ENCODE peak calls at places on chromosomes 13 and 19, in eight cellular contexts. N, L, R, F, T, W, U and X are unnamed samples.

GRCh38 chr13:34671136-34671535 is 270.9 kb upstream of the NBEA start:
- DNase-seq in U (no peak), N (peak), L (no peak), T (no peak), R (no peak), W (no peak), F (no peak), X (no peak)

GRCh38 chr13:63501702-63502101 is 2086.1 kb upstream of the PCDH20 start:
- DNase-seq in U (no peak), F (no peak), R (peak), W (no peak), N (peak), T (no peak), L (no peak), X (no peak)

GRCh38 chr13:39484506-39485313 is 118.3 kb downstream of the LHFPL6 start:
- DNase-seq in U (no peak), T (no peak), N (peak), R (peak), W (no peak), F (no peak), L (no peak), X (no peak)

GRCh38 chr13:79485014-79485441 is 4.1 kb downstream of the NDFIP2 start:
- DNase-seq in W (no peak), R (peak), L (no peak), T (peak), F (no peak), U (no peak), N (peak), X (peak)

GRCh38 chr13:69566104-69566716 is 541.4 kb upstream of the ATXN8OS start:
- DNase-seq in U (no peak), N (no peak), L (no peak), T (no peak), R (no peak), W (no peak), F (no peak), X (no peak)

GRCh38 chr19:13214036-13214730 is 64.0 kb downstream of the IER2 start:
- DNase-seq in N (no peak), U (no peak), W (no peak), F (no peak), L (no peak), R (no peak), T (no peak), X (no peak)

GRCh38 chr13:79742923-79743322 is 262.0 kb downstream of the NDFIP2 start:
- DNase-seq in W (no peak), F (no peak), R (no peak), U (no peak), L (no peak), N (no peak), T (no peak), X (no peak)

GRCh38 chr19:51552996-51553725 is 17.9 kb upstream of the ZNF175 start:
- DNase-seq in R (peak), W (peak), N (peak), L (peak), U (no peak), F (peak), T (peak), X (peak)

GRCh38 chr19:42282036-42282762 is 13.1 kb downstream of the CIC start:
- DNase-seq in N (no peak), U (no peak), T (no peak), L (no peak), R (peak), F (no peak), W (no peak), X (no peak)

GRCh38 chr19:18763674-18764590 is 27.2 kb downstream of the COMP start:
- DNase-seq in F (no peak), U (no peak), L (peak), N (peak), T (peak), R (no peak), W (no peak), X (peak)

GRCh38 chr13:113585828-113586355 is 1.3 kb downstream of the TFDP1 start:
- DNase-seq in F (no peak), W (peak), L (peak), T (no peak), R (peak), U (no peak), N (no peak), X (no peak)

GRCh38 chr13:94765814-94766213 is 53.5 kb upstream of the SOX21 start:
- DNase-seq in U (no peak), W (no peak), F (no peak), R (no peak), T (no peak), N (no peak), L (no peak), X (no peak)

GRCh38 chr13:57673197-57673596 is 41.7 kb downstream of the PCDH17 start:
- DNase-seq in N (no peak), W (no peak), L (no peak), R (no peak), F (no peak), U (no peak), T (no peak), X (no peak)

GRCh38 chr19:3821857-3822364 is 35.7 kb upstream of the MATK start:
- DNase-seq in R (peak), T (no peak), L (peak), U (no peak), W (peak), F (peak), N (peak), X (peak)

GRCh38 chr19:33436360-33437345 is 63.1 kb downstream of the CEBPG start:
- DNase-seq in R (no peak), U (no peak), F (no peak), W (peak), N (no peak), T (no peak), L (no peak), X (no peak)

GRCh38 chr13:33494596-33495214 is 209.2 kb upstream of the STARD13 start:
- DNase-seq in U (no peak), N (peak), T (peak), F (no peak), L (no peak), R (peak), W (no peak), X (peak)

GRCh38 chr13:45773944-45774343 is 71.8 kb downstream of the CBY2 start:
- DNase-seq in F (no peak), R (no peak), W (no peak), U (no peak), T (no peak), L (no peak), N (no peak), X (no peak)

GRCh38 chr19:54282706-54283105 is 1.8 kb upstream of the LILRB2 start:
- DNase-seq in W (no peak), L (no peak), T (no peak), U (no peak), R (no peak), F (no peak), N (no peak), X (no peak)

GRCh38 chr13:90999401-90999800 is 348.1 kb upstream of the MIR17HG start:
- DNase-seq in W (no peak), N (no peak), F (no peak), L (no peak), U (no peak), R (no peak), T (no peak), X (no peak)

GRCh38 chr13:104106705-104107393 is 1040.6 kb upstream of the SLC10A2 start:
- DNase-seq in R (peak), N (peak), T (no peak), F (no peak), U (no peak), W (no peak), L (no peak), X (no peak)

GRCh38 chr19:2495130-2495641 is 19.3 kb downstream of the GADD45B start:
- DNase-seq in R (peak), W (peak), T (no peak), F (no peak), L (no peak), N (peak), U (no peak), X (peak)

GRCh38 chr19:37127999-37128820 is 44.3 kb downstream of the ZNF585A start:
- DNase-seq in F (no peak), T (no peak), N (no peak), U (no peak), R (no peak), L (no peak), W (no peak), X (peak)

GRCh38 chr19:55157064-55157908 is at the start of gene TNNI3:
- DNase-seq in L (peak), R (no peak), W (peak), T (no peak), N (no peak), F (no peak), U (no peak), X (no peak)

GRCh38 chr19:15237759-15238638 is 5.8 kb upstream of the EPHX3 start:
- DNase-seq in T (no peak), F (no peak), R (no peak), U (no peak), W (no peak), L (no peak), N (no peak), X (no peak)

GRCh38 chr13:51584731-51585191 is 499 bp downstream of the WDFY2 start:
- DNase-seq in U (no peak), F (peak), N (peak), T (no peak), W (peak), R (peak), L (peak), X (peak)

GRCh38 chr19:16888629-16889371 is at the start of gene F2RL3:
- DNase-seq in N (peak), R (no peak), L (peak), W (peak), U (no peak), F (no peak), T (no peak), X (no peak)

GRCh38 chr19:31641591-31641990 is 292.4 kb upstream of the TSHZ3 start:
- DNase-seq in W (no peak), F (no peak), L (no peak), N (no peak), R (no peak), U (no peak), T (no peak), X (no peak)

GRCh38 chr19:566403-566802 is 6.0 kb upstream of the BSG start:
- DNase-seq in W (no peak), R (no peak), L (peak), T (no peak), U (no peak), F (no peak), N (peak), X (no peak)

GRCh38 chr13:112142401-112142930 is 75.5 kb downstream of the SOX1 start:
- DNase-seq in R (no peak), T (no peak), F (no peak), W (no peak), U (no peak), L (no peak), N (no peak), X (no peak)

GRCh38 chr13:98994896-98995295 is 17.0 kb upstream of the DOCK9 start:
- DNase-seq in N (no peak), T (no peak), U (no peak), R (no peak), L (no peak), F (no peak), W (no peak), X (no peak)

GRCh38 chr19:3324405-3324856 is 42.0 kb upstream of the NFIC start:
- DNase-seq in W (peak), R (no peak), U (no peak), T (no peak), N (peak), L (peak), F (peak), X (peak)

GRCh38 chr13:41500501-41500900 is 43.2 kb downstream of the RGCC start:
- DNase-seq in T (no peak), F (no peak), L (no peak), W (no peak), N (no peak), R (no peak), U (no peak), X (peak)

GRCh38 chr13:46683879-46684278 is 113.1 kb downstream of the ESD start:
- DNase-seq in L (no peak), W (no peak), T (no peak), N (no peak), F (no peak), R (no peak), U (no peak), X (no peak)

GRCh38 chr19:42280761-42281174 is 11.7 kb downstream of the CIC start:
- DNase-seq in N (no peak), F (no peak), W (no peak), T (no peak), R (no peak), U (no peak), L (no peak), X (peak)

GRCh38 chr19:57056972-57057371 is 62.8 kb upstream of the USP29 start:
- DNase-seq in W (no peak), L (no peak), N (peak), T (no peak), F (no peak), U (no peak), R (peak), X (no peak)

GRCh38 chr13:26219726-26220125 is 2.4 kb downstream of the RNF6 start:
- DNase-seq in U (no peak), N (no peak), F (no peak), W (no peak), R (no peak), L (no peak), T (no peak), X (peak)

GRCh38 chr13:32315255-32316029 is at the start of the genes BRCA2 and ZAR1L:
- DNase-seq in U (peak), R (peak), T (peak), L (peak), N (peak), F (peak), W (peak), X (peak)
- TF ChIP-seq CTCF in U (no peak), R (peak), T (no peak), L (no peak), N (no peak), F (no peak), W (no peak), X (no peak)

DNA sequence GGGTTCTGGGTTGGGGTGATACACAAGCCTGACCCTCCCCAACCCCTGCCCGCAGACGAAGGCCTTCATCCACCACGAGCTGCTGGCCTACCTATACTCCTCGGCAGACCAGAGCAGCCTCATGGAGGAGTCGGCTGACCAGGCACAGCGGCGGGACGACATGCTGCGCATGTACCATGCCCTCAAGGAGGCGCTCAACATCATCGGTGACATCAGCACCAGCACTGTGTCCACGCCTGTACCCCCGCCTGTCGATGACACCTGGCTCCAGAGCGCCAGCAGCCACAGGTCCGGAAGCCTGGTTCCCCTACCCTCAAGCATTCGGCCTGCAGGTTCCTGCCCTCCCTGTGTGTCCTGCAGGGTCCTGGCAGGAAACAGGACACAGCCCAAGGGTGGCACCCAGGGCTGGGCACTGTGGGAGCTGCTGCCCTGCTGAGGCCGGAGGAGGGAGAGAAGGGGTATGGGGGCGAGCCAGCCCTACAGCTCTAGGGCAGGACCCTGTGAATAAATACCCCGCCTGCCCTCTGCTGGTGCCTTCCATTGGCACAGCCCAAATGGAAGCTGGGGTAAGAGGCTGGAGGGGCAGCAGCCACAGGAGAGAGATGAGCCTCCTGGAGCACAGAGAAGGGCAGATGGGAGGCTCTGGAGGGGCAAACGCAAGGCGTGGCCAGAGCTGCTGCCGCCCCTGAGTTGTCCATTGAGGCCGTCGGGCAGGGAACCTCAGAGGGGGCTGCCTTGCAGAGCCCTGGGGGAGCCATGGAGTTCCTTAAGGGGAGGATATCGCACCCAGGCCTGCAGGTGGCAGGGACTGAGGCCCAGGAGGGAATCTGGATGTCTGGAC is 6.8 kb downstream of the TMED1 start:
- DNase-seq in U (no peak), N (no peak), L (peak), F (no peak), T (no peak), W (peak), R (no peak), X (no peak)
- TF ChIP-seq CTCF in U (no peak), N (peak), L (peak), F (peak), T (peak), W (no peak), R (peak), X (no peak)

GRCh38 chr19:45824041-45824471 is 8.9 kb upstream of the RSPH6A start:
- DNase-seq in U (no peak), N (no peak), R (no peak), F (no peak), L (no peak), W (peak), T (no peak), X (peak)
- TF ChIP-seq CTCF in U (no peak), N (no peak), R (no peak), F (no peak), L (no peak), W (no peak), T (no peak), X (no peak)

GRCh38 chr13:109764045-109764444 is 22.3 kb downstream of the IRS2 start:
- DNase-seq in U (no peak), F (no peak), L (no peak), W (no peak), R (no peak), T (no peak), N (no peak), X (no peak)

GRCh38 chr13:109767023-109767422 is 19.4 kb downstream of the IRS2 start:
- DNase-seq in F (no peak), L (no peak), R (no peak), T (no peak), U (no peak), N (no peak), W (no peak), X (no peak)

GRCh38 chr13:109761695-109762094 is 24.7 kb downstream of the IRS2 start:
- DNase-seq in T (no peak), W (no peak), F (no peak), L (no peak), N (no peak), U (no peak), R (no peak), X (peak)

GRCh38 chr13:109762791-109763190 is 23.6 kb downstream of the IRS2 start:
- DNase-seq in F (no peak), R (no peak), U (no peak), W (no peak), T (no peak), L (no peak), N (no peak), X (no peak)

GRCh38 chr13:109764474-109765292 is 21.7 kb downstream of the IRS2 start:
- DNase-seq in N (no peak), W (no peak), T (no peak), R (no peak), U (no peak), F (no peak), L (no peak), X (peak)
- TF ChIP-seq CTCF in N (peak), W (no peak), T (peak), R (peak), U (peak), F (no peak), L (peak), X (peak)

GRCh38 chr19:52570005-52570861 is at the start of gene ZNF701:
- DNase-seq in L (peak), T (peak), N (peak), F (peak), R (peak), U (peak), W (peak), X (peak)
- TF ChIP-seq CTCF in L (no peak), T (peak), N (peak), F (peak), R (peak), U (peak), W (peak), X (peak)

GRCh38 chr13:102394158-102395053 is 7.4 kb downstream of the FGF14 start:
- DNase-seq in R (peak), T (peak), N (peak), W (peak), F (peak), U (peak), L (peak), X (no peak)
- TF ChIP-seq CTCF in R (peak), T (peak), N (no peak), W (no peak), F (peak), U (peak), L (peak), X (no peak)